ENCODE peak calls at places on chromosomes 1 and 21, in five cellular contexts. X is K562, Y is tibial nerve, N is sigmoid colon, H is neural progenitor cell. S is an unnamed sample. For H3K9me3 and H3K4me1, the result is how much of the 10 kb centered on the place peaks cover.

GRCh38 chr1:28540651-28541050 is 12.2 kb upstream of the TRNAU1AP start:
- DNase-seq in H (no peak), X (no peak), Y (no peak), N (no peak), S (no peak)

GRCh38 chr1:203186446-203187305 is at the start of gene CHI3L1:
- DNase-seq in H (no peak), Y (no peak), N (peak), X (no peak), S (peak)

GRCh38 chr1:20439282-20439681 is 46.7 kb downstream of the CAMK2N1 start:
- DNase-seq in Y (no peak), H (peak), X (peak), N (no peak), S (peak)

GRCh38 chr1:22326372-22326915 is 125.2 kb upstream of the ZBTB40 start:
- DNase-seq in H (no peak), X (no peak), Y (no peak), N (no peak), S (no peak)

GRCh38 chr1:2046225-2046917 is 3.8 kb upstream of the PRKCZ start:
- DNase-seq in Y (peak), N (no peak), H (peak), X (peak), S (peak)

GRCh38 chr21:26125433-26126167 is 45.0 kb downstream of the APP start:
- DNase-seq in Y (no peak), X (no peak), H (no peak), N (no peak), S (no peak)

GRCh38 chr1:221105578-221105977 is 226.3 kb downstream of the HLX start:
- DNase-seq in N (no peak), Y (no peak), H (no peak), X (no peak), S (no peak)

GRCh38 chr21:42495765-42496119 is 282 bp downstream of the RSPH1 start:
- DNase-seq in N (no peak), Y (peak), X (no peak), H (no peak), S (peak)

GRCh38 chr1:5109652-5110051 is 455.2 kb downstream of the AJAP1 start:
- DNase-seq in H (peak), N (no peak), Y (no peak), X (no peak), S (no peak)

GRCh38 chr1:2110738-2111673 is 60.8 kb downstream of the PRKCZ start:
- DNase-seq in N (no peak), H (no peak), X (no peak), Y (no peak), S (no peak)

GRCh38 chr21:45029298-45029967 is 44.9 kb upstream of the ADARB1 start:
- DNase-seq in N (no peak), H (peak), Y (no peak), X (no peak), S (no peak)

GRCh38 chr1:161258439-161259386 is at the start of gene PCP4L1:
- DNase-seq in H (peak), X (no peak), N (peak), Y (no peak), S (peak)

GRCh38 chr21:44049606-44050005 is 37.5 kb downstream of the TRAPPC10 start:
- DNase-seq in N (no peak), X (no peak), Y (no peak), H (no peak), S (no peak)

GRCh38 chr1:248140846-248141245 is 4.1 kb upstream of the OR2M5 start:
- DNase-seq in X (no peak), Y (no peak), H (no peak), N (no peak), S (no peak)

GRCh38 chr1:248143311-248143710 is 1.6 kb upstream of the OR2M5 start:
- DNase-seq in Y (no peak), N (no peak), X (no peak), H (no peak), S (no peak)

GRCh38 chr1:248144513-248145198 is at the start of gene OR2M5:
- DNase-seq in H (no peak), X (no peak), Y (no peak), N (no peak), S (no peak)
- H3K9me3 ChIP-seq in H (under half), X (under half), Y (under half), N (under half), S (under half)

DNA sequence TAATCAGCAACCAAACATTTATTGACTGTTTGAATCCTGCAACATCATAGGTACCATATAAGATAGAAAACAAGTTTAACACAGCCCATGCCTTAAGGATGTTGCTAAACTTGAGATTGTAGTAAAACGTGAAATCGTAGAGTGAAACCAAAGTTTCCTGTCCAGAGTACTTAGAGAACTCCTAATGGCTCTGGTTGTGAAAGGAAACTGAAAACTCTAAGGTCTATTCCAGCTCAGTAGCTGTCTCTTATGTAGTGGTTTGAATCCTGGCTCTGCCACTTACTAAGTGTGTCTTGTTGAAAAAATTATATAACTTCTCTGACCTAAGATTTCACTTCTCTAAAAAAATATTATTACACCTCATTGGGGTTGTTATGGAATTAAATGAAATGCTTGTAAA is 310.9 kb downstream of the NTNG1 start:
- DNase-seq in Y (no peak), N (no peak), X (no peak), H (no peak), S (no peak)
- H3K4me1 ChIP-seq in Y (under half), N (under half), X (under half), H (under half), S (under half)

GRCh38 chr1:40462956-40463590 is 12.8 kb downstream of the ZFP69B start:
- DNase-seq in Y (no peak), X (no peak), H (no peak), N (no peak), S (no peak)
- H3K9me3 ChIP-seq in Y (under half), X (under half), H (half or more), N (under half), S (under half)

GRCh38 chr1:207825296-207825695 is 73.4 kb downstream of the CD46 start:
- DNase-seq in X (no peak), Y (no peak), H (no peak), N (no peak), S (no peak)
- H3K4me1 ChIP-seq in X (half or more), Y (half or more), H (under half), N (half or more), S (under half)

GRCh38 chr1:152752225-152752624 is 5.6 kb upstream of the KPRP start:
- DNase-seq in H (no peak), X (no peak), Y (no peak), N (no peak), S (no peak)
- H3K9me3 ChIP-seq in H (under half), X (under half), Y (under half), N (under half), S (under half)

DNA sequence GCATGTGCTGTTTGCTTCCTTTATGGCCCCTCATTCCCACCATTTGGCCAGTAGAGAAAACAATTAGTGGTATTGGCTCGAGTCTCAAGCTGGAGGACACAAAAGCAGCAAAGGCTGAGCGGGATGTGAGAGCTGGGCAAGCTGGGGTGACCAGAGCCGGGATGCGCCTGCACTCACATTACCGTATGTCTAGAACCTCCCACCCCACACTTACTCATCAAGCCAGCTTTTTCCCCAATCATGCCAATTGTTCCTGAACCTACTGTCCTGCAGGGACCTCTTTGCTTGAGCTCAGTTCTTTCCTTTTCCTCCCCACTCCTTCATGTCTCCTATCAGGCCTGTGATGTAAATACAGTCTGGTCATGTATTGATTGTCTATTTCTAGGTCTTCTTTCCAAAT is 45.9 kb downstream of the KIRREL1 start:
- DNase-seq in H (no peak), Y (no peak), N (no peak), X (no peak), S (no peak)
- H3K4me1 ChIP-seq in H (half or more), Y (half or more), N (half or more), X (under half), S (under half)

S was measured in cardiac muscle cell.